ENCODE peak calls at places on chromosomes 5 and 9, in six cellular contexts. I is NCI-H2171; G is stimulated activated CD8-positive, alpha-beta memory T cell treated with anti-CD3 and anti-CD28 coated beads, Interleukin-2, amount 100 ng/mL, for 48 hours; R is HL-60; V is A172; X is dermis blood vessel endothelial cell. Z is an unnamed sample.

GRCh38 chr9:130962418-130963316 is 23.6 kb upstream of the FIBCD1 start:
- DNase-seq in X (peak; percentile 94), I (no peak), G (no peak), V (peak; percentile 91), R (no peak), Z (peak; percentile 37)

GRCh38 chr5:164002653-164003052 is 497.2 kb downstream of the MAT2B start:
- DNase-seq in X (peak; percentile 8), I (no peak), R (no peak), V (peak; percentile 58), G (no peak), Z (no peak)

GRCh38 chr9:31137850-31138160 is 1246.6 kb upstream of the ACO1 start:
- DNase-seq in V (peak; percentile 8), G (no peak), R (no peak), I (no peak), X (no peak), Z (no peak)

GRCh38 chr9:18396102-18396728 is 77.7 kb upstream of the ADAMTSL1 start:
- DNase-seq in V (peak; percentile 13), R (no peak), X (peak; percentile 55), G (no peak), I (no peak), Z (peak; percentile 6)

GRCh38 chr5:158033076-158033475 is 174.1 kb upstream of the CLINT1 start:
- DNase-seq in G (no peak), I (no peak), X (no peak), R (no peak), V (no peak), Z (no peak)

GRCh38 chr9:70013598-70014196 is 30.0 kb upstream of the MAMDC2 start:
- DNase-seq in V (peak; percentile 71), X (peak; percentile 47), I (peak; percentile 54), G (no peak), R (no peak), Z (no peak)

GRCh38 chr5:176810084-176810597 is at the start of gene UNC5A:
- DNase-seq in I (peak; percentile 54), R (peak; percentile 20), V (peak; percentile 31), X (peak; percentile 73), G (peak; percentile 40), Z (peak; percentile 63)

GRCh38 chr9:132534832-132535231 is 47.6 kb upstream of the BARHL1 start:
- DNase-seq in X (no peak), V (no peak), I (no peak), G (no peak), R (no peak), Z (no peak)

GRCh38 chr9:71729816-71730526 is 38.3 kb downstream of the CEMIP2 start:
- DNase-seq in G (no peak), V (no peak), X (no peak), I (no peak), R (no peak), Z (no peak)

GRCh38 chr5:74919487-74919886 is 53.3 kb upstream of the FAM169A start:
- DNase-seq in V (peak; percentile 66), X (peak; percentile 77), I (no peak), R (no peak), G (no peak), Z (peak; percentile 72)

GRCh38 chr5:115522832-115523365 is 21.7 kb downstream of the FEM1C start:
- DNase-seq in G (no peak), X (no peak), V (no peak), R (no peak), I (no peak), Z (no peak)

GRCh38 chr5:115396698-115397097 is 100.2 kb upstream of the CCDC112 start:
- DNase-seq in I (no peak), V (peak; percentile 56), X (no peak), G (no peak), R (no peak), Z (no peak)

GRCh38 chr9:134483361-134484184 is 157.3 kb downstream of the RXRA start:
- DNase-seq in G (no peak), V (no peak), X (no peak), I (no peak), R (no peak), Z (no peak)

GRCh38 chr5:80187274-80187673 is 68.6 kb downstream of the SERINC5 start:
- DNase-seq in R (no peak), V (no peak), X (peak; percentile 11), I (no peak), G (no peak), Z (no peak)

GRCh38 chr5:157487358-157487757 is 27.3 kb downstream of the NIPAL4 start:
- DNase-seq in I (no peak), G (no peak), V (no peak), X (no peak), R (no peak), Z (no peak)

GRCh38 chr5:5340206-5340729 is 82.2 kb upstream of the ICE1 start:
- DNase-seq in R (no peak), I (no peak), X (no peak), V (peak; percentile 93), G (no peak), Z (peak; percentile 97)

GRCh38 chr5:174816858-174817257 is 92.5 kb downstream of the MSX2 start:
- DNase-seq in X (no peak), R (no peak), V (no peak), I (no peak), G (no peak), Z (no peak)

GRCh38 chr9:69252436-69252835 is 72.6 kb upstream of the ENTREP1 start:
- DNase-seq in V (no peak), I (no peak), R (no peak), X (peak; percentile 71), G (no peak), Z (no peak)

GRCh38 chr5:36734422-36734821 is 128.0 kb downstream of the SLC1A3 start:
- DNase-seq in X (peak; percentile 50), R (no peak), V (no peak), G (no peak), I (no peak), Z (peak; percentile 36)

GRCh38 chr9:110427497-110428104 is 89.9 kb upstream of the TXNDC8 start:
- DNase-seq in V (peak; percentile 29), I (no peak), G (peak; percentile 16), X (peak; percentile 52), R (no peak), Z (peak; percentile 60)

GRCh38 chr9:21680590-21680989 is 121.8 kb upstream of the MTAP start:
- DNase-seq in G (no peak), R (no peak), V (no peak), X (no peak), I (no peak), Z (no peak)

GRCh38 chr9:134618823-134619454 is 22.7 kb upstream of the COL5A1 start:
- DNase-seq in I (no peak), V (no peak), G (no peak), R (no peak), X (no peak), Z (no peak)

GRCh38 chr5:171205375-171205774 is 103.7 kb upstream of the TLX3 start:
- DNase-seq in G (no peak), V (no peak), I (no peak), X (no peak), R (no peak), Z (peak; percentile 27)

GRCh38 chr9:136312436-136312835 is 8.5 kb upstream of the CCDC187 start:
- DNase-seq in R (no peak), V (peak; percentile 64), X (peak; percentile 64), G (peak; percentile 25), I (peak; percentile 30), Z (peak; percentile 36)

Z was measured in A673.